ENCODE peak calls at places on chromosome 12, in six cellular contexts. N, W, M, T, U and R are unnamed samples.

GRCh38 chr12:56157201-56158028 is 744 bp upstream of the MYL6 start:
- DNase-seq in N (peak; percentile 71), W (peak; percentile 80), M (peak; percentile 80), T (peak; percentile 50), U (peak; percentile 93), R (peak; percentile 54)

GRCh38 chr12:54229624-54230212 is 40.9 kb upstream of the SMUG1 start:
- DNase-seq in N (peak; percentile 91), W (no peak), M (peak; percentile 96), T (peak; percentile 91), U (peak; percentile 74), R (peak; percentile 95)

GRCh38 chr12:67727652-67728295 is 79.2 kb downstream of the DYRK2 start:
- DNase-seq in N (no peak), W (no peak), M (no peak), T (no peak), U (no peak), R (no peak)

GRCh38 chr12:104494816-104495158 is 38.0 kb downstream of the CHST11 start:
- DNase-seq in N (no peak), W (no peak), M (no peak), T (peak; percentile 30), U (no peak), R (peak; percentile 31)

GRCh38 chr12:53287741-53288216 is 7.6 kb upstream of the PFDN5 start:
- DNase-seq in N (peak; percentile 26), W (peak; percentile 74), M (peak; percentile 61), T (no peak), U (peak; percentile 53), R (no peak)

GRCh38 chr12:109612975-109613502 is 39.4 kb downstream of the MVK start:
- DNase-seq in N (no peak), W (peak; percentile 25), M (peak; percentile 34), T (no peak), U (no peak), R (no peak)

GRCh38 chr12:21656931-21657335 is 709 bp downstream of the LDHB start:
- DNase-seq in N (peak; percentile 10), W (peak; percentile 68), M (peak; percentile 51), T (no peak), U (peak; percentile 67), R (no peak)

GRCh38 chr12:67910360-67911292 is 78.6 kb upstream of the IFNG-AS1 start:
- DNase-seq in N (peak; percentile 97), W (no peak), M (peak; percentile 76), T (peak; percentile 90), U (peak; percentile 65), R (peak; percentile 93)

GRCh38 chr12:22935501-22935900 is 310.5 kb downstream of the ETNK1 start:
- DNase-seq in N (no peak), W (no peak), M (peak; percentile 84), T (no peak), U (no peak), R (no peak)

GRCh38 chr12:12081836-12082497 is 11.2 kb downstream of the BCL2L14 start:
- DNase-seq in N (no peak), W (no peak), M (peak; percentile 54), T (no peak), U (peak; percentile 50), R (no peak)

GRCh38 chr12:32166510-32166909 is 59.9 kb downstream of the BICD1 start:
- DNase-seq in N (no peak), W (no peak), M (no peak), T (no peak), U (no peak), R (no peak)